ENCODE peak calls at places on chromosomes 6 and 20, in nine cellular contexts. One of them, this sample, is unnamed.

GRCh38 chr6:10433322-10433721 is 18.4 kb upstream of the TFAP2A start:
- DNase-seq in GM23248: no peak
- DNase-seq in OCI-LY7: no peak
- DNase-seq in HCT116: no peak
- DNase-seq in hepatocyte: no peak
- DNase-seq in MM.1S: no peak
- DNase-seq in SK-N-SH: no peak
- DNase-seq in GM23338: no peak
- DNase-seq in PC-3: no peak
- DNase-seq in this sample: no peak

GRCh38 chr20:26209171-26209941 is 512.7 kb upstream of the ZNF337 start:
- DNase-seq in OCI-LY7: no peak
- DNase-seq in PC-3: no peak
- DNase-seq in GM23248: peak; percentile 33
- DNase-seq in hepatocyte: peak; percentile 52
- DNase-seq in HCT116: no peak
- DNase-seq in GM23338: peak; percentile 41
- DNase-seq in MM.1S: no peak
- DNase-seq in SK-N-SH: peak; percentile 14
- DNase-seq in this sample: peak; percentile 61

GRCh38 chr20:36202891-36203338 is 33.4 kb upstream of the AAR2 start:
- DNase-seq in GM23338: peak; percentile 88
- DNase-seq in SK-N-SH: peak; percentile 89
- DNase-seq in hepatocyte: peak; percentile 71
- DNase-seq in OCI-LY7: peak; percentile 66
- DNase-seq in PC-3: peak; percentile 67
- DNase-seq in HCT116: peak; percentile 10
- DNase-seq in MM.1S: peak; percentile 61
- DNase-seq in GM23248: peak; percentile 55
- DNase-seq in this sample: peak; percentile 78

GRCh38 chr6:117346142-117346930 is 79.4 kb downstream of the ROS1 start:
- DNase-seq in SK-N-SH: peak; percentile 3
- DNase-seq in GM23338: peak; percentile 64
- DNase-seq in GM23248: peak; percentile 58
- DNase-seq in PC-3: peak; percentile 69
- DNase-seq in OCI-LY7: peak; percentile 28
- DNase-seq in HCT116: no peak
- DNase-seq in MM.1S: peak; percentile 44
- DNase-seq in hepatocyte: peak; percentile 17
- DNase-seq in this sample: peak; percentile 4

GRCh38 chr6:99416892-99417767 is 8.0 kb downstream of the PNISR start:
- DNase-seq in PC-3: no peak
- DNase-seq in OCI-LY7: peak; percentile 22
- DNase-seq in GM23338: no peak
- DNase-seq in SK-N-SH: no peak
- DNase-seq in MM.1S: no peak
- DNase-seq in GM23248: no peak
- DNase-seq in hepatocyte: no peak
- DNase-seq in HCT116: no peak
- DNase-seq in this sample: no peak

GRCh38 chr20:43032459-43032858 is 157.2 kb downstream of the PTPRT start:
- DNase-seq in OCI-LY7: no peak
- DNase-seq in PC-3: no peak
- DNase-seq in GM23338: no peak
- DNase-seq in HCT116: no peak
- DNase-seq in GM23248: no peak
- DNase-seq in MM.1S: no peak
- DNase-seq in hepatocyte: no peak
- DNase-seq in SK-N-SH: no peak
- DNase-seq in this sample: peak; percentile 47

GRCh38 chr6:41728073-41728936 is 7.1 kb downstream of the TFEB start:
- DNase-seq in MM.1S: no peak
- DNase-seq in OCI-LY7: peak; percentile 47
- DNase-seq in GM23248: no peak
- DNase-seq in PC-3: no peak
- DNase-seq in HCT116: no peak
- DNase-seq in GM23338: no peak
- DNase-seq in SK-N-SH: no peak
- DNase-seq in hepatocyte: peak; percentile 63
- DNase-seq in this sample: no peak

GRCh38 chr20:33796263-33796906 is 14.8 kb upstream of the CHMP4B start:
- DNase-seq in GM23338: peak; percentile 31
- DNase-seq in HCT116: peak; percentile 73
- DNase-seq in GM23248: no peak
- DNase-seq in SK-N-SH: no peak
- DNase-seq in hepatocyte: peak; percentile 71
- DNase-seq in PC-3: peak; percentile 95
- DNase-seq in MM.1S: no peak
- DNase-seq in OCI-LY7: no peak
- DNase-seq in this sample: no peak

GRCh38 chr6:13767121-13767794 is 47.1 kb downstream of the MCUR1 start:
- DNase-seq in OCI-LY7: no peak
- DNase-seq in HCT116: no peak
- DNase-seq in hepatocyte: peak; percentile 21
- DNase-seq in GM23248: peak; percentile 72
- DNase-seq in GM23338: peak; percentile 59
- DNase-seq in PC-3: no peak
- DNase-seq in MM.1S: no peak
- DNase-seq in SK-N-SH: peak; percentile 36
- DNase-seq in this sample: peak; percentile 25

GRCh38 chr6:79601020-79601609 is 30.0 kb upstream of the SH3BGRL2 start:
- DNase-seq in hepatocyte: peak; percentile 57
- DNase-seq in HCT116: no peak
- DNase-seq in MM.1S: no peak
- DNase-seq in PC-3: peak; percentile 83
- DNase-seq in OCI-LY7: no peak
- DNase-seq in SK-N-SH: no peak
- DNase-seq in GM23248: peak; percentile 37
- DNase-seq in GM23338: no peak
- DNase-seq in this sample: no peak

GRCh38 chr20:35739294-35740163 is 2.5 kb downstream of the RBM39 start:
- DNase-seq in OCI-LY7: peak; percentile 50
- DNase-seq in SK-N-SH: peak; percentile 6
- DNase-seq in PC-3: peak; percentile 46
- DNase-seq in GM23338: peak; percentile 28
- DNase-seq in MM.1S: peak; percentile 26
- DNase-seq in HCT116: no peak
- DNase-seq in hepatocyte: peak; percentile 19
- DNase-seq in GM23248: peak; percentile 82
- DNase-seq in this sample: peak; percentile 10

GRCh38 chr20:47276856-47277541 is 79.5 kb downstream of the ZMYND8 start:
- DNase-seq in GM23338: no peak
- DNase-seq in PC-3: no peak
- DNase-seq in HCT116: no peak
- DNase-seq in OCI-LY7: no peak
- DNase-seq in hepatocyte: no peak
- DNase-seq in SK-N-SH: no peak
- DNase-seq in GM23248: peak; percentile 85
- DNase-seq in MM.1S: no peak
- DNase-seq in this sample: no peak

GRCh38 chr20:1774479-1774878 is 116.9 kb upstream of the SIRPG start:
- DNase-seq in hepatocyte: no peak
- DNase-seq in GM23248: no peak
- DNase-seq in SK-N-SH: no peak
- DNase-seq in PC-3: no peak
- DNase-seq in OCI-LY7: no peak
- DNase-seq in GM23338: no peak
- DNase-seq in MM.1S: no peak
- DNase-seq in HCT116: no peak
- DNase-seq in this sample: no peak

GRCh38 chr20:61948586-61949362 is 116.9 kb downstream of the TAF4 start:
- DNase-seq in GM23338: no peak
- DNase-seq in SK-N-SH: no peak
- DNase-seq in OCI-LY7: no peak
- DNase-seq in GM23248: no peak
- DNase-seq in MM.1S: no peak
- DNase-seq in HCT116: no peak
- DNase-seq in PC-3: no peak
- DNase-seq in hepatocyte: no peak
- DNase-seq in this sample: no peak

DNA sequence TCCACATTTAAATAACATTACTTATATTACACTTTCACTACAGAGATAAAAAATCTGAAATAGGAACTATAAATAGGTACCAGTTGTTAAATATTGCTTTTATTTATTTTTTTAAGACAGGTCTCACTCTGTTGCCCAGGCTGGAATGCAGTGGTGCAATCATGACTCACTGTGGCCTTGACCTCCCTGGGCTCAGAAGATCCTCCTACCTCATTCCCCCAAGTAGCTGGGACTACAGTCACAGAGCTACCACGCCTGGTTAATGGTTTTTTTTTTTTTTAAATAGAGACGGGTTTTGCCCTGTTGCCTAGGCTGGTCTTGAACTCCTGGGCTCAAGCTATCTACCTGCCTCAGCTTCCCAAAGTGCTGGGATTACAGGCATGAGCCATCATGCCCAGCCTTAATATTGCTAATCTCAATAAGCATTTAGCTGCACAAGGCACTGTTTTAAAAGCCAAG is 17.3 kb downstream of the EEF1E1 start:
- DNase-seq in MM.1S: no peak
- DNase-seq in PC-3: peak; percentile 91
- DNase-seq in GM23248: peak; percentile 92
- DNase-seq in GM23338: no peak
- DNase-seq in SK-N-SH: no peak
- DNase-seq in OCI-LY7: no peak
- DNase-seq in hepatocyte: peak; percentile 54
- DNase-seq in HCT116: peak; percentile 88
- DNase-seq in this sample: no peak
- TF ChIP-seq EZH2phosphoT487 in MM.1S: no peak
- TF ChIP-seq EZH2phosphoT487 in PC-3: no peak
- TF ChIP-seq EZH2phosphoT487 in GM23248: no peak
- TF ChIP-seq EZH2phosphoT487 in GM23338: no peak
- TF ChIP-seq EZH2phosphoT487 in SK-N-SH: no peak
- TF ChIP-seq EZH2phosphoT487 in OCI-LY7: no peak
- TF ChIP-seq EZH2phosphoT487 in hepatocyte: no peak
- TF ChIP-seq EZH2phosphoT487 in HCT116: no peak
- TF ChIP-seq EZH2phosphoT487 in this sample: no peak

GRCh38 chr20:49608752-49609670 is 41.1 kb upstream of the PTGIS start:
- DNase-seq in GM23338: peak; percentile 84
- DNase-seq in HCT116: peak; percentile 33
- DNase-seq in OCI-LY7: peak; percentile 85
- DNase-seq in SK-N-SH: peak; percentile 80
- DNase-seq in PC-3: peak; percentile 83
- DNase-seq in MM.1S: peak; percentile 87
- DNase-seq in GM23248: peak; percentile 71
- DNase-seq in hepatocyte: peak; percentile 86
- DNase-seq in this sample: peak; percentile 83
- TF ChIP-seq EZH2phosphoT487 in GM23338: no peak
- TF ChIP-seq EZH2phosphoT487 in HCT116: no peak
- TF ChIP-seq EZH2phosphoT487 in OCI-LY7: no peak
- TF ChIP-seq EZH2phosphoT487 in SK-N-SH: no peak
- TF ChIP-seq EZH2phosphoT487 in PC-3: no peak
- TF ChIP-seq EZH2phosphoT487 in MM.1S: no peak
- TF ChIP-seq EZH2phosphoT487 in GM23248: no peak
- TF ChIP-seq EZH2phosphoT487 in hepatocyte: no peak
- TF ChIP-seq EZH2phosphoT487 in this sample: no peak

DNA sequence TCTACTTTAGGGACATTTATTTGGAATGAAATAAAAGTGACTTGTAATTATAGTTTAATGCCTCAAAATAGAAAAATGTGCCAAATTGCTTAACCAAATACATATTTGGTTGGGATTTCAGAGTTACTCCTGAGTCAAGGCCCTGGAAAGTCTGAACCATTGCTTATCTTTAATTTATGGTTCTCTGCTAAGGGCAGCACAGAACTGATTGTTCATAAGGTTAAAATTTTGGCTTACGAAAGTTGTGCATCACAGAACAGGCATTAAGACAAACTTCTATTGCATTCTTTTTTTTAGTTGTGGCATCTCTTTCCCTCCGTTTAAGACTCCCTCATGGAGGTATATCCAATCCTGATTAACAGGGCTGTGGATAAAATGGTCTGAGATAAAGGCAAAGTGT is 92.2 kb upstream of the TENT5A start:
- DNase-seq in OCI-LY7: no peak
- DNase-seq in GM23338: no peak
- DNase-seq in HCT116: no peak
- DNase-seq in SK-N-SH: no peak
- DNase-seq in GM23248: peak; percentile 63
- DNase-seq in hepatocyte: no peak
- DNase-seq in MM.1S: no peak
- DNase-seq in PC-3: no peak
- DNase-seq in this sample: no peak
- TF ChIP-seq EZH2phosphoT487 in OCI-LY7: no peak
- TF ChIP-seq EZH2phosphoT487 in GM23338: no peak
- TF ChIP-seq EZH2phosphoT487 in HCT116: no peak
- TF ChIP-seq EZH2phosphoT487 in SK-N-SH: no peak
- TF ChIP-seq EZH2phosphoT487 in GM23248: no peak
- TF ChIP-seq EZH2phosphoT487 in hepatocyte: no peak
- TF ChIP-seq EZH2phosphoT487 in MM.1S: no peak
- TF ChIP-seq EZH2phosphoT487 in PC-3: no peak
- TF ChIP-seq EZH2phosphoT487 in this sample: no peak

DNA sequence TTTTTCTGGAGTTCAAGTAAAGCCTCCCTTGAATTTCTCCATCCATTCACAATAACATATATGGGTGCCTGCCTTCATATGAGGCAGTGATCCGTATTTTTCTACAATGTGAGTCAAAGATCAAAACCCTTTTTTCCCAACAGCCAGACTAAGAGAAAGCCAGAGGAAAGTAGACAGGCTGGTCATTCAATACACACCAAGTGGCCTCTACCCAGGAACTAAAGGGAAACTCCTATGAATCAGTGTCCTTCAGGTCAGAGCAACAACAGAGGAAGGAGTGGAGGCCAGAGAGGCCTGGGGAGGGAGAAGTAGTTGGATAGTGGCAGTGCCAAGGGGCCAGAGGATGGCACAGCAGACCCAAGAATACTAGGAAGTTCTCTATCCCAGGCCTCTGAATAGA is 23.8 kb downstream of the SIM1 start:
- DNase-seq in HCT116: no peak
- DNase-seq in hepatocyte: no peak
- DNase-seq in OCI-LY7: no peak
- DNase-seq in GM23248: no peak
- DNase-seq in PC-3: no peak
- DNase-seq in SK-N-SH: no peak
- DNase-seq in GM23338: no peak
- DNase-seq in MM.1S: no peak
- DNase-seq in this sample: no peak
- TF ChIP-seq EZH2phosphoT487 in HCT116: no peak
- TF ChIP-seq EZH2phosphoT487 in hepatocyte: no peak
- TF ChIP-seq EZH2phosphoT487 in OCI-LY7: no peak
- TF ChIP-seq EZH2phosphoT487 in GM23248: no peak
- TF ChIP-seq EZH2phosphoT487 in PC-3: no peak
- TF ChIP-seq EZH2phosphoT487 in SK-N-SH: no peak
- TF ChIP-seq EZH2phosphoT487 in GM23338: no peak
- TF ChIP-seq EZH2phosphoT487 in MM.1S: no peak
- TF ChIP-seq EZH2phosphoT487 in this sample: no peak

GRCh38 chr6:39929733-39930461 is 4.4 kb downstream of the MOCS1 start:
- DNase-seq in PC-3: peak; percentile 56
- DNase-seq in GM23248: peak; percentile 55
- DNase-seq in MM.1S: no peak
- DNase-seq in HCT116: no peak
- DNase-seq in OCI-LY7: no peak
- DNase-seq in hepatocyte: no peak
- DNase-seq in GM23338: no peak
- DNase-seq in SK-N-SH: no peak
- DNase-seq in this sample: no peak
- TF ChIP-seq EZH2phosphoT487 in PC-3: no peak
- TF ChIP-seq EZH2phosphoT487 in GM23248: no peak
- TF ChIP-seq EZH2phosphoT487 in MM.1S: no peak
- TF ChIP-seq EZH2phosphoT487 in HCT116: no peak
- TF ChIP-seq EZH2phosphoT487 in OCI-LY7: no peak
- TF ChIP-seq EZH2phosphoT487 in hepatocyte: no peak
- TF ChIP-seq EZH2phosphoT487 in GM23338: no peak
- TF ChIP-seq EZH2phosphoT487 in SK-N-SH: no peak
- TF ChIP-seq EZH2phosphoT487 in this sample: no peak

GRCh38 chr6:167474171-167474570 is 149.3 kb downstream of the TTLL2 start:
- DNase-seq in GM23248: no peak
- DNase-seq in HCT116: no peak
- DNase-seq in SK-N-SH: no peak
- DNase-seq in MM.1S: no peak
- DNase-seq in OCI-LY7: no peak
- DNase-seq in GM23338: no peak
- DNase-seq in PC-3: no peak
- DNase-seq in hepatocyte: no peak
- DNase-seq in this sample: no peak
- TF ChIP-seq EZH2phosphoT487 in GM23248: no peak
- TF ChIP-seq EZH2phosphoT487 in HCT116: no peak
- TF ChIP-seq EZH2phosphoT487 in SK-N-SH: no peak
- TF ChIP-seq EZH2phosphoT487 in MM.1S: no peak
- TF ChIP-seq EZH2phosphoT487 in OCI-LY7: no peak
- TF ChIP-seq EZH2phosphoT487 in GM23338: no peak
- TF ChIP-seq EZH2phosphoT487 in PC-3: no peak
- TF ChIP-seq EZH2phosphoT487 in hepatocyte: no peak
- TF ChIP-seq EZH2phosphoT487 in this sample: no peak